ENCODE peak calls at places on chromosomes 4 and X, in five cellular contexts. One of them, this sample, is unnamed.

GRCh38 chr4:20552004-20552403 is 148.3 kb upstream of the PACRGL start:
- DNase-seq in body of pancreas: no peak
- DNase-seq in Caki2: no peak
- DNase-seq in NCI-H774: no peak
- DNase-seq in stimulated activated CD4-positive, alpha-beta T cell treated with anti-CD3 and anti-CD28 coated beads, Interleukin-15, amount 100 ng/mL, for 1 hour: no peak
- DNase-seq in this sample: no peak

GRCh38 chr4:176034498-176034897 is 31.1 kb upstream of the WDR17 start:
- DNase-seq in body of pancreas: no peak
- DNase-seq in Caki2: peak
- DNase-seq in NCI-H774: no peak
- DNase-seq in stimulated activated CD4-positive, alpha-beta T cell treated with anti-CD3 and anti-CD28 coated beads, Interleukin-15, amount 100 ng/mL, for 1 hour: no peak
- DNase-seq in this sample: no peak

GRCh38 chr4:8609824-8610350 is 17.3 kb downstream of the CPZ start:
- DNase-seq in body of pancreas: no peak
- DNase-seq in Caki2: no peak
- DNase-seq in NCI-H774: no peak
- DNase-seq in stimulated activated CD4-positive, alpha-beta T cell treated with anti-CD3 and anti-CD28 coated beads, Interleukin-15, amount 100 ng/mL, for 1 hour: no peak
- DNase-seq in this sample: no peak

GRCh38 chr4:139910106-139910505 is 243.9 kb downstream of the MAML3 start:
- DNase-seq in body of pancreas: no peak
- DNase-seq in Caki2: no peak
- DNase-seq in NCI-H774: no peak
- DNase-seq in stimulated activated CD4-positive, alpha-beta T cell treated with anti-CD3 and anti-CD28 coated beads, Interleukin-15, amount 100 ng/mL, for 1 hour: no peak
- DNase-seq in this sample: no peak

GRCh38 chr4:172758586-172759340 is 409.8 kb upstream of the GALNT7 start:
- DNase-seq in body of pancreas: no peak
- DNase-seq in Caki2: no peak
- DNase-seq in NCI-H774: no peak
- DNase-seq in stimulated activated CD4-positive, alpha-beta T cell treated with anti-CD3 and anti-CD28 coated beads, Interleukin-15, amount 100 ng/mL, for 1 hour: no peak
- DNase-seq in this sample: no peak

GRCh38 chrX:48904180-48904579 is 6.5 kb downstream of the PQBP1 start:
- DNase-seq in body of pancreas: no peak
- DNase-seq in Caki2: no peak
- DNase-seq in NCI-H774: no peak
- DNase-seq in stimulated activated CD4-positive, alpha-beta T cell treated with anti-CD3 and anti-CD28 coated beads, Interleukin-15, amount 100 ng/mL, for 1 hour: no peak
- DNase-seq in this sample: no peak

GRCh38 chr4:74230902-74231499 is 73.1 kb downstream of the MTHFD2L start:
- DNase-seq in body of pancreas: no peak
- DNase-seq in Caki2: peak
- DNase-seq in NCI-H774: no peak
- DNase-seq in stimulated activated CD4-positive, alpha-beta T cell treated with anti-CD3 and anti-CD28 coated beads, Interleukin-15, amount 100 ng/mL, for 1 hour: no peak
- DNase-seq in this sample: no peak

GRCh38 chr4:157314906-157315305 is 94.4 kb downstream of the GRIA2 start:
- DNase-seq in body of pancreas: no peak
- DNase-seq in Caki2: no peak
- DNase-seq in NCI-H774: peak
- DNase-seq in stimulated activated CD4-positive, alpha-beta T cell treated with anti-CD3 and anti-CD28 coated beads, Interleukin-15, amount 100 ng/mL, for 1 hour: no peak
- DNase-seq in this sample: no peak

GRCh38 chrX:150438165-150438564 is 75.0 kb downstream of the MAMLD1 start:
- DNase-seq in body of pancreas: no peak
- DNase-seq in Caki2: no peak
- DNase-seq in NCI-H774: no peak
- DNase-seq in stimulated activated CD4-positive, alpha-beta T cell treated with anti-CD3 and anti-CD28 coated beads, Interleukin-15, amount 100 ng/mL, for 1 hour: no peak
- DNase-seq in this sample: no peak

GRCh38 chr4:153522800-153523089 is 56.6 kb downstream of the TMEM131L start:
- DNase-seq in body of pancreas: no peak
- DNase-seq in Caki2: no peak
- DNase-seq in NCI-H774: no peak
- DNase-seq in stimulated activated CD4-positive, alpha-beta T cell treated with anti-CD3 and anti-CD28 coated beads, Interleukin-15, amount 100 ng/mL, for 1 hour: no peak
- DNase-seq in this sample: no peak

GRCh38 chrX:134624046-134624430 is 34.2 kb downstream of the PLAC1 start:
- DNase-seq in body of pancreas: no peak
- DNase-seq in Caki2: no peak
- DNase-seq in NCI-H774: no peak
- DNase-seq in stimulated activated CD4-positive, alpha-beta T cell treated with anti-CD3 and anti-CD28 coated beads, Interleukin-15, amount 100 ng/mL, for 1 hour: no peak
- DNase-seq in this sample: no peak

GRCh38 chrX:97065066-97065465 is 181.4 kb downstream of the RPA4 start:
- DNase-seq in body of pancreas: no peak
- DNase-seq in Caki2: peak
- DNase-seq in NCI-H774: no peak
- DNase-seq in stimulated activated CD4-positive, alpha-beta T cell treated with anti-CD3 and anti-CD28 coated beads, Interleukin-15, amount 100 ng/mL, for 1 hour: no peak
- DNase-seq in this sample: no peak

GRCh38 chrX:85052636-85053343 is 49.1 kb downstream of the APOOL start:
- DNase-seq in body of pancreas: no peak
- DNase-seq in Caki2: no peak
- DNase-seq in NCI-H774: no peak
- DNase-seq in stimulated activated CD4-positive, alpha-beta T cell treated with anti-CD3 and anti-CD28 coated beads, Interleukin-15, amount 100 ng/mL, for 1 hour: no peak
- DNase-seq in this sample: no peak

GRCh38 chr4:2436301-2436700 is 17.5 kb downstream of the CFAP99 start:
- DNase-seq in body of pancreas: no peak
- DNase-seq in Caki2: no peak
- DNase-seq in NCI-H774: no peak
- DNase-seq in stimulated activated CD4-positive, alpha-beta T cell treated with anti-CD3 and anti-CD28 coated beads, Interleukin-15, amount 100 ng/mL, for 1 hour: no peak
- DNase-seq in this sample: no peak

GRCh38 chr4:139890810-139891209 is 225.2 kb downstream of the MGST2 start:
- DNase-seq in body of pancreas: no peak
- DNase-seq in Caki2: no peak
- DNase-seq in NCI-H774: no peak
- DNase-seq in stimulated activated CD4-positive, alpha-beta T cell treated with anti-CD3 and anti-CD28 coated beads, Interleukin-15, amount 100 ng/mL, for 1 hour: no peak
- DNase-seq in this sample: no peak

GRCh38 chr4:125434136-125434535 is 119.4 kb downstream of the FAT4 start:
- DNase-seq in body of pancreas: no peak
- DNase-seq in Caki2: no peak
- DNase-seq in NCI-H774: no peak
- DNase-seq in stimulated activated CD4-positive, alpha-beta T cell treated with anti-CD3 and anti-CD28 coated beads, Interleukin-15, amount 100 ng/mL, for 1 hour: no peak
- DNase-seq in this sample: no peak

GRCh38 chr4:41319553-41319952 is 62.8 kb downstream of the UCHL1 start:
- DNase-seq in body of pancreas: no peak
- DNase-seq in Caki2: peak
- DNase-seq in NCI-H774: peak
- DNase-seq in stimulated activated CD4-positive, alpha-beta T cell treated with anti-CD3 and anti-CD28 coated beads, Interleukin-15, amount 100 ng/mL, for 1 hour: no peak
- DNase-seq in this sample: no peak

GRCh38 chr4:75831856-75832405 is 70.3 kb downstream of the PPEF2 start:
- DNase-seq in body of pancreas: no peak
- DNase-seq in Caki2: no peak
- DNase-seq in NCI-H774: no peak
- DNase-seq in stimulated activated CD4-positive, alpha-beta T cell treated with anti-CD3 and anti-CD28 coated beads, Interleukin-15, amount 100 ng/mL, for 1 hour: no peak
- DNase-seq in this sample: peak

GRCh38 chr4:23881052-23881501 is 8.8 kb downstream of the PPARGC1A start:
- DNase-seq in body of pancreas: no peak
- DNase-seq in Caki2: no peak
- DNase-seq in NCI-H774: no peak
- DNase-seq in stimulated activated CD4-positive, alpha-beta T cell treated with anti-CD3 and anti-CD28 coated beads, Interleukin-15, amount 100 ng/mL, for 1 hour: no peak
- DNase-seq in this sample: no peak

GRCh38 chrX:153438522-153438921 is 7.3 kb downstream of the TREX2 start:
- DNase-seq in body of pancreas: no peak
- DNase-seq in Caki2: peak
- DNase-seq in NCI-H774: peak
- DNase-seq in stimulated activated CD4-positive, alpha-beta T cell treated with anti-CD3 and anti-CD28 coated beads, Interleukin-15, amount 100 ng/mL, for 1 hour: no peak
- DNase-seq in this sample: no peak

GRCh38 chr4:183873389-183874185 is 31.5 kb upstream of the STOX2 start:
- DNase-seq in body of pancreas: no peak
- DNase-seq in Caki2: no peak
- DNase-seq in NCI-H774: no peak
- DNase-seq in stimulated activated CD4-positive, alpha-beta T cell treated with anti-CD3 and anti-CD28 coated beads, Interleukin-15, amount 100 ng/mL, for 1 hour: no peak
- DNase-seq in this sample: no peak

GRCh38 chr4:186067757-186068385 is 1.1 kb upstream of the TLR3 start:
- DNase-seq in body of pancreas: peak
- DNase-seq in Caki2: peak
- DNase-seq in NCI-H774: peak
- DNase-seq in stimulated activated CD4-positive, alpha-beta T cell treated with anti-CD3 and anti-CD28 coated beads, Interleukin-15, amount 100 ng/mL, for 1 hour: no peak
- DNase-seq in this sample: no peak

GRCh38 chr4:12875640-12876243 is 608.4 kb downstream of the RAB28 start:
- DNase-seq in body of pancreas: peak
- DNase-seq in Caki2: no peak
- DNase-seq in NCI-H774: no peak
- DNase-seq in stimulated activated CD4-positive, alpha-beta T cell treated with anti-CD3 and anti-CD28 coated beads, Interleukin-15, amount 100 ng/mL, for 1 hour: no peak
- DNase-seq in this sample: no peak

GRCh38 chr4:48129307-48130014 is 4.6 kb downstream of the TXK start:
- DNase-seq in body of pancreas: peak
- DNase-seq in Caki2: peak
- DNase-seq in NCI-H774: no peak
- DNase-seq in stimulated activated CD4-positive, alpha-beta T cell treated with anti-CD3 and anti-CD28 coated beads, Interleukin-15, amount 100 ng/mL, for 1 hour: peak
- DNase-seq in this sample: no peak

GRCh38 chr4:187172340-187172761 is 448.7 kb upstream of the FAT1 start:
- DNase-seq in body of pancreas: no peak
- DNase-seq in Caki2: no peak
- DNase-seq in NCI-H774: no peak
- DNase-seq in stimulated activated CD4-positive, alpha-beta T cell treated with anti-CD3 and anti-CD28 coated beads, Interleukin-15, amount 100 ng/mL, for 1 hour: no peak
- DNase-seq in this sample: no peak

GRCh38 chr4:37882665-37883296 is 8.1 kb upstream of the TBC1D1 start:
- DNase-seq in body of pancreas: no peak
- DNase-seq in Caki2: no peak
- DNase-seq in NCI-H774: no peak
- DNase-seq in stimulated activated CD4-positive, alpha-beta T cell treated with anti-CD3 and anti-CD28 coated beads, Interleukin-15, amount 100 ng/mL, for 1 hour: no peak
- DNase-seq in this sample: no peak

GRCh38 chrX:154396948-154397887 is 959 bp upstream of the RPL10 start:
- DNase-seq in body of pancreas: peak
- DNase-seq in Caki2: peak
- DNase-seq in NCI-H774: peak
- DNase-seq in stimulated activated CD4-positive, alpha-beta T cell treated with anti-CD3 and anti-CD28 coated beads, Interleukin-15, amount 100 ng/mL, for 1 hour: no peak
- DNase-seq in this sample: peak

GRCh38 chr4:143384381-143384994 is 47.8 kb downstream of the GAB1 start:
- DNase-seq in body of pancreas: no peak
- DNase-seq in Caki2: no peak
- DNase-seq in NCI-H774: no peak
- DNase-seq in stimulated activated CD4-positive, alpha-beta T cell treated with anti-CD3 and anti-CD28 coated beads, Interleukin-15, amount 100 ng/mL, for 1 hour: no peak
- DNase-seq in this sample: no peak

GRCh38 chr4:186953601-186954260 is 230.1 kb upstream of the FAT1 start:
- DNase-seq in body of pancreas: no peak
- DNase-seq in Caki2: peak
- DNase-seq in NCI-H774: no peak
- DNase-seq in stimulated activated CD4-positive, alpha-beta T cell treated with anti-CD3 and anti-CD28 coated beads, Interleukin-15, amount 100 ng/mL, for 1 hour: no peak
- DNase-seq in this sample: no peak

GRCh38 chr4:87150498-87151261 is 69.7 kb downstream of the KLHL8 start:
- DNase-seq in body of pancreas: peak
- DNase-seq in Caki2: peak
- DNase-seq in NCI-H774: peak
- DNase-seq in stimulated activated CD4-positive, alpha-beta T cell treated with anti-CD3 and anti-CD28 coated beads, Interleukin-15, amount 100 ng/mL, for 1 hour: peak
- DNase-seq in this sample: peak

GRCh38 chr4:112515278-112516075 is 503 bp downstream of the NEUROG2 start:
- DNase-seq in body of pancreas: peak
- DNase-seq in Caki2: peak
- DNase-seq in NCI-H774: no peak
- DNase-seq in stimulated activated CD4-positive, alpha-beta T cell treated with anti-CD3 and anti-CD28 coated beads, Interleukin-15, amount 100 ng/mL, for 1 hour: no peak
- DNase-seq in this sample: peak

GRCh38 chr4:16297003-16297402 is 70.7 kb upstream of the TAPT1 start:
- DNase-seq in body of pancreas: no peak
- DNase-seq in Caki2: no peak
- DNase-seq in NCI-H774: no peak
- DNase-seq in stimulated activated CD4-positive, alpha-beta T cell treated with anti-CD3 and anti-CD28 coated beads, Interleukin-15, amount 100 ng/mL, for 1 hour: no peak
- DNase-seq in this sample: no peak

GRCh38 chr4:52312722-52313121 is 261.6 kb downstream of the SPATA18 start:
- DNase-seq in body of pancreas: no peak
- DNase-seq in Caki2: no peak
- DNase-seq in NCI-H774: no peak
- DNase-seq in stimulated activated CD4-positive, alpha-beta T cell treated with anti-CD3 and anti-CD28 coated beads, Interleukin-15, amount 100 ng/mL, for 1 hour: no peak
- DNase-seq in this sample: no peak

This sample was measured in KG1.